ENCODE peak calls at places on chromosomes 11 and 22, in six cellular contexts. C, V, F, N, I and G are unnamed samples.

GRCh38 chr11:95084509-95084908 is 5.1 kb upstream of the ENDOD1 start:
- DNase-seq in C (no peak), V (no peak), F (no peak), N (no peak), I (no peak), G (no peak)

GRCh38 chr22:22169923-22170322 is 74.7 kb upstream of the VPREB1 start:
- DNase-seq in C (no peak), V (no peak), F (no peak), N (no peak), I (no peak), G (no peak)

GRCh38 chr11:84384637-84385227 is 1098.6 kb upstream of the CCDC90B start:
- DNase-seq in C (peak), V (no peak), F (peak), N (no peak), I (no peak), G (peak)

GRCh38 chr11:72972541-72973128 is 158.4 kb downstream of the ATG16L2 start:
- DNase-seq in C (no peak), V (no peak), F (no peak), N (no peak), I (no peak), G (no peak)

GRCh38 chr11:17259931-17260499 is 16.5 kb upstream of the NUCB2 start:
- DNase-seq in C (no peak), V (no peak), F (peak), N (no peak), I (no peak), G (no peak)

GRCh38 chr11:61152816-61153592 is 8.2 kb downstream of the VPS37C start:
- DNase-seq in C (no peak), V (no peak), F (peak), N (no peak), I (no peak), G (no peak)

GRCh38 chr22:17159504-17159951 is 451 bp upstream of the HDHD5 start:
- DNase-seq in C (no peak), V (peak), F (peak), N (peak), I (no peak), G (no peak)

GRCh38 chr11:113384551-113384950 is 3.0 kb upstream of the ANKK1 start:
- DNase-seq in C (peak), V (no peak), F (peak), N (no peak), I (no peak), G (no peak)

GRCh38 chr22:49930596-49931412 is 12.4 kb downstream of the CRELD2 start:
- DNase-seq in C (peak), V (peak), F (peak), N (peak), I (peak), G (peak)

GRCh38 chr22:50577987-50578775 is at the start of gene CPT1B:
- DNase-seq in C (no peak), V (peak), F (no peak), N (no peak), I (no peak), G (no peak)

GRCh38 chr11:1227551-1228182 is 4.8 kb downstream of the MUC5B start:
- DNase-seq in C (no peak), V (no peak), F (no peak), N (no peak), I (no peak), G (peak)

GRCh38 chr11:61834278-61835004 is 6.3 kb downstream of the FADS2 start:
- DNase-seq in C (peak), V (peak), F (peak), N (peak), I (peak), G (peak)

GRCh38 chr11:100105605-100106358 is 581.3 kb upstream of the ARHGAP42 start:
- DNase-seq in C (peak), V (no peak), F (no peak), N (no peak), I (no peak), G (peak)

GRCh38 chr11:87432006-87432405 is 394.3 kb downstream of the TMEM135 start:
- DNase-seq in C (no peak), V (no peak), F (no peak), N (no peak), I (no peak), G (no peak)

GRCh38 chr11:130383363-130384168 is 44.8 kb downstream of the ADAMTS8 start:
- DNase-seq in C (peak), V (no peak), F (peak), N (no peak), I (no peak), G (peak)

GRCh38 chr22:36769541-36769940 is 6.4 kb downstream of the IFT27 start:
- DNase-seq in C (no peak), V (no peak), F (no peak), N (no peak), I (no peak), G (no peak)

GRCh38 chr11:64018310-64018709 is 17.4 kb upstream of the FLRT1 start:
- DNase-seq in C (no peak), V (no peak), F (no peak), N (no peak), I (no peak), G (no peak)

GRCh38 chr11:119422505-119423416 is at the start of gene THY1:
- DNase-seq in C (peak), V (no peak), F (peak), N (no peak), I (no peak), G (peak)

GRCh38 chr11:66720223-66720898 is 8.7 kb downstream of the SPTBN2 start:
- DNase-seq in C (peak), V (no peak), F (peak), N (peak), I (peak), G (peak)

GRCh38 chr22:49848690-49849160 is 4.9 kb upstream of the ZBED4 start:
- DNase-seq in C (no peak), V (no peak), F (no peak), N (no peak), I (no peak), G (no peak)

GRCh38 chr22:50734343-50734771 is 3.6 kb upstream of the ACR start:
- DNase-seq in C (no peak), V (no peak), F (no peak), N (no peak), I (no peak), G (no peak)

GRCh38 chr22:39732625-39733024 is 160.9 kb downstream of the ENTHD1 start:
- DNase-seq in C (no peak), V (no peak), F (no peak), N (no peak), I (no peak), G (no peak)

GRCh38 chr11:14318581-14318981 is 40.4 kb downstream of the RRAS2 start:
- DNase-seq in C (no peak), V (no peak), F (no peak), N (no peak), I (no peak), G (no peak)

GRCh38 chr22:20027966-20028854 is 7.3 kb downstream of the TANGO2 start:
- DNase-seq in C (no peak), V (no peak), F (no peak), N (no peak), I (no peak), G (no peak)

GRCh38 chr11:12691473-12691872 is 17.3 kb downstream of the TEAD1 start:
- DNase-seq in C (no peak), V (no peak), F (no peak), N (no peak), I (no peak), G (no peak)

GRCh38 chr11:114399903-114400221 is 449 bp downstream of the C11orf71 start:
- DNase-seq in C (no peak), V (no peak), F (no peak), N (no peak), I (no peak), G (peak)